ENCODE peak calls at places on chromosomes 2 and 18, in six cellular contexts. T, E, F, V, I and L are unnamed samples.

GRCh38 chr2:231490801-231491200 is 26.5 kb upstream of the NCL start:
- DNase-seq in T (no peak), E (no peak), F (no peak), V (no peak), I (no peak), L (no peak)

GRCh38 chr2:124112966-124113365 is 87.9 kb downstream of the CNTNAP5 start:
- DNase-seq in T (peak; percentile 87), E (no peak), F (no peak), V (no peak), I (no peak), L (peak; percentile 60)

GRCh38 chr18:41875094-41875780 is 79.8 kb upstream of the PIK3C3 start:
- DNase-seq in T (peak; percentile 77), E (no peak), F (no peak), V (no peak), I (no peak), L (peak; percentile 41)

GRCh38 chr2:7468955-7469354 is 551.7 kb downstream of the RNF144A start:
- DNase-seq in T (no peak), E (no peak), F (no peak), V (no peak), I (no peak), L (no peak)

GRCh38 chr2:27071990-27072830 is 756 bp upstream of the OST4 start:
- DNase-seq in T (peak; percentile 49), E (no peak), F (no peak), V (peak; percentile 95), I (no peak), L (no peak)

GRCh38 chr2:112152476-112153178 is 14.4 kb downstream of the FBLN7 start:
- DNase-seq in T (no peak), E (no peak), F (no peak), V (no peak), I (no peak), L (no peak)

GRCh38 chr2:239291505-239292350 is 109.1 kb downstream of the HDAC4 start:
- DNase-seq in T (no peak), E (no peak), F (peak; percentile 82), V (no peak), I (no peak), L (no peak)

GRCh38 chr2:24454258-24454657 is 36.8 kb upstream of the NCOA1 start:
- DNase-seq in T (peak; percentile 49), E (no peak), F (no peak), V (no peak), I (no peak), L (peak; percentile 35)

GRCh38 chr2:239461551-239462515 is 61.0 kb upstream of the HDAC4 start:
- DNase-seq in T (no peak), E (no peak), F (no peak), V (no peak), I (no peak), L (no peak)

GRCh38 chr2:201126308-201127127 is 10.6 kb downstream of the CFLAR start:
- DNase-seq in T (peak; percentile 61), E (no peak), F (no peak), V (no peak), I (peak; percentile 32), L (peak; percentile 53)